ENCODE peak calls at places on chromosomes 2 and 18, in four cellular contexts. One of them, this sample, is unnamed. For H3K9me3, the result is how much of the 10 kb centered on the place peaks cover.

GRCh38 chr2:74199871-74200305 is 1.5 kb downstream of the MTHFD2 start:
- DNase-seq in breast epithelium: no peak
- DNase-seq in OCI-LY7: peak
- DNase-seq in tibial artery: no peak
- DNase-seq in this sample: no peak

GRCh38 chr2:233976690-233977294 is 59.6 kb downstream of the TRPM8 start:
- DNase-seq in tibial artery: no peak
- DNase-seq in OCI-LY7: peak
- DNase-seq in breast epithelium: no peak
- DNase-seq in this sample: no peak

GRCh38 chr18:73887801-73888200 is 259.8 kb downstream of the FBXO15 start:
- DNase-seq in tibial artery: no peak
- DNase-seq in breast epithelium: no peak
- DNase-seq in OCI-LY7: no peak
- DNase-seq in this sample: no peak

GRCh38 chr2:215668329-215668728 is 232.5 kb upstream of the FN1 start:
- DNase-seq in breast epithelium: no peak
- DNase-seq in tibial artery: no peak
- DNase-seq in OCI-LY7: no peak
- DNase-seq in this sample: no peak

GRCh38 chr18:74378179-74378682 is 62.6 kb downstream of the C18orf63 start:
- DNase-seq in tibial artery: peak
- DNase-seq in breast epithelium: no peak
- DNase-seq in OCI-LY7: no peak
- DNase-seq in this sample: no peak

GRCh38 chr2:240455227-240455718 is 19.8 kb downstream of the GPC1 start:
- DNase-seq in OCI-LY7: no peak
- DNase-seq in tibial artery: no peak
- DNase-seq in breast epithelium: no peak
- DNase-seq in this sample: no peak

GRCh38 chr2:23593396-23594078 is 208.6 kb downstream of the KLHL29 start:
- DNase-seq in tibial artery: no peak
- DNase-seq in breast epithelium: no peak
- DNase-seq in OCI-LY7: no peak
- DNase-seq in this sample: no peak

GRCh38 chr18:9779630-9780029 is 71.5 kb downstream of the RAB31 start:
- DNase-seq in breast epithelium: no peak
- DNase-seq in OCI-LY7: no peak
- DNase-seq in tibial artery: no peak
- DNase-seq in this sample: no peak

GRCh38 chr2:157895531-157895930 is 19.4 kb upstream of the ACVR1 start:
- DNase-seq in OCI-LY7: no peak
- DNase-seq in breast epithelium: no peak
- DNase-seq in tibial artery: no peak
- DNase-seq in this sample: no peak

GRCh38 chr2:14306268-14306950 is 326.1 kb upstream of the LRATD1 start:
- DNase-seq in OCI-LY7: no peak
- DNase-seq in tibial artery: no peak
- DNase-seq in breast epithelium: no peak
- DNase-seq in this sample: no peak
- H3K9me3 ChIP-seq in OCI-LY7: under half
- H3K9me3 ChIP-seq in tibial artery: under half
- H3K9me3 ChIP-seq in breast epithelium: under half
- H3K9me3 ChIP-seq in this sample: under half

GRCh38 chr2:189379731-189380261 is 61.5 kb upstream of the WDR75 start:
- DNase-seq in tibial artery: no peak
- DNase-seq in breast epithelium: no peak
- DNase-seq in OCI-LY7: no peak
- DNase-seq in this sample: no peak

GRCh38 chr2:189382668-189383067 is 58.6 kb upstream of the WDR75 start:
- DNase-seq in breast epithelium: no peak
- DNase-seq in OCI-LY7: no peak
- DNase-seq in tibial artery: no peak
- DNase-seq in this sample: no peak

DNA sequence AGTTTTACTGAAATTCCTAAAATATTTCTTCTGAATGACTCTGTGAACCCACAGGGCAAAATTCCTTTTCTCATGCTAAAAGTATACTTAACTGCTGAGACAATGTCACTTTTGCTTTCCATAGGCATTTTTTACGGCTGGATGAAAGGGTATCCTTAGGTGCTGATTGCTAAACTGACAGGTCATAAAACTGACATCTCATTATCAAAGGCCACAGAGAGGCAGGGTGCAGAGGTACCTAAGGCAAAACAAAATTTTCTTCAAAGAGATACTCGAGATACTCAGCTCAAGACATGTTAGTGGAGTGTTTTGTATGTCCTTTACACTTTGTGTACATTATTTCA is 62.0 kb upstream of the WDR75 start:
- DNase-seq in tibial artery: no peak
- DNase-seq in breast epithelium: no peak
- DNase-seq in OCI-LY7: no peak
- DNase-seq in this sample: no peak
- H3K27ac ChIP-seq in tibial artery: peak
- H3K27ac ChIP-seq in breast epithelium: no peak
- H3K27ac ChIP-seq in OCI-LY7: no peak
- H3K27ac ChIP-seq in this sample: no peak

DNA sequence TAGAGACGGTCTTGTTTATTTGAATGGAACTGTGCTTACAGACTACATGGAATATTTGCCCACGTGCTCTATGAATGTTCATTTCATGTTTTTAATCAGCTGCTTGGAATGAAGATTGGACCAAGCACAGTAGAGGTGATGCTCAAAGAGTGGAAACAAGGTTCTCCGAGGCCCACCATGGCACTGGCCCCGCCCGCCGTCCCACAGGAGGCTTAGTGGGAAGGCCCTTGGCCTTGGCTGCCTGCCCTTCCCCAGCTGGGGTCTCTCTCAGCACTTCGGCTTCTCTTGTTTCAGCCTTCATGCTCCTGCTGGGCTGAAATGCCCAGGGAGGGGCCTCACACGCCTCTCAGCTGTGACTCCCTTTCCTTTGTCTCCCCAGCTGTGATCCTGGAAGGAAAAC is 833.1 kb downstream of the GALR1 start:
- DNase-seq in tibial artery: no peak
- DNase-seq in OCI-LY7: no peak
- DNase-seq in breast epithelium: no peak
- DNase-seq in this sample: no peak
- TF ChIP-seq CTCF in tibial artery: no peak
- TF ChIP-seq CTCF in OCI-LY7: no peak
- TF ChIP-seq CTCF in breast epithelium: no peak
- TF ChIP-seq CTCF in this sample: no peak

GRCh38 chr2:18356676-18357075 is 203.8 kb downstream of the RDH14 start:
- DNase-seq in breast epithelium: no peak
- DNase-seq in tibial artery: no peak
- DNase-seq in OCI-LY7: no peak
- DNase-seq in this sample: no peak
- H3K9me3 ChIP-seq in breast epithelium: under half
- H3K9me3 ChIP-seq in tibial artery: under half
- H3K9me3 ChIP-seq in OCI-LY7: under half
- H3K9me3 ChIP-seq in this sample: under half

GRCh38 chr18:27541293-27541692 is 356.2 kb upstream of the CHST9 start:
- DNase-seq in OCI-LY7: no peak
- DNase-seq in breast epithelium: no peak
- DNase-seq in tibial artery: no peak
- DNase-seq in this sample: no peak

GRCh38 chr18:27544211-27544610 is 359.1 kb upstream of the CHST9 start:
- DNase-seq in tibial artery: no peak
- DNase-seq in OCI-LY7: no peak
- DNase-seq in breast epithelium: no peak
- DNase-seq in this sample: no peak

DNA sequence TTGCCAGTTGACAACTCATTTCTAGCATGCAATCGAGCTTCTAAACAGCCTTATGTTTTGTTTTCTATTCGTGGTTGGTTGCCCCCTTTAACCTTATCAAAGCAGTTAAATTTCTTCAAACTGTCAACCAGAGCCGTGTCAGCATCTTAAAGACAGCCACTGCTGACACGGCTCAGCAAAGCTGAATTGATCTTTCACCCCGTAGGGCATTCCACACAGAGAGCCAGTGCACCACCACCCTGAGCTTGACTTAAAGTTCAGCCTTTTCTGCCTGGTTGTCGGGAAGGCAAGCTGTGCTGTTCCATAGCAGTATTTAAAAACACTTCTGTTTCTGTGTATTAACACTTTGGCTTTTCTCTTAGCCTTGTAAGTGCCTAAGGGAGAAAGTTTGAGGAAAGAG is 355.0 kb upstream of the CHST9 start:
- DNase-seq in tibial artery: no peak
- DNase-seq in breast epithelium: no peak
- DNase-seq in OCI-LY7: no peak
- DNase-seq in this sample: no peak
- H3K27ac ChIP-seq in tibial artery: no peak
- H3K27ac ChIP-seq in breast epithelium: no peak
- H3K27ac ChIP-seq in OCI-LY7: no peak
- H3K27ac ChIP-seq in this sample: no peak

DNA sequence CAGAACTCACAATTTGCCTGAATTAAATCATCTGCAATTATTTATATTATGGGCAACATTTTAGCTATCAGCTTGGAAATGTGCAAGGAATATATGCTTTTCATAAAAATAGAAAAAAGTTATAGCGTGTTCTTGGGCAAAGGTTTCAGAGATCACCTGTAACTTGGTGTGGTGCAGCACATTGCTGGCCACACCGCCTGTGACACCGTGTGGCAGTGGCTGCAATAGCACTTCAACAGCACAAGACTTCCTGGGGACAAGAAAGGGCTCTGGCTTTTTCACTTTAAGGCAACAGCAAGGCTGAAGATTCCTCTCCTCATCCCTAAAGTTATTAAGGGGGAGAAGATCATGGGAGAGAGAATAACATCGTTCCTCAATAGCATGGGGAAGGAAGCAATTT is 14.8 kb upstream of the SERPINB3 start:
- DNase-seq in breast epithelium: no peak
- DNase-seq in OCI-LY7: peak
- DNase-seq in tibial artery: no peak
- DNase-seq in this sample: no peak
- TF ChIP-seq CTCF in breast epithelium: no peak
- TF ChIP-seq CTCF in OCI-LY7: peak
- TF ChIP-seq CTCF in tibial artery: no peak
- TF ChIP-seq CTCF in this sample: peak